ENCODE peak calls at places on chromosomes 12 and 14, in eight cellular contexts. D, O, X, U, F, R, T and L are unnamed samples.

GRCh38 chr12:96064266-96064665 is 28.9 kb upstream of the LTA4H start:
- DNase-seq in D (no peak), O (no peak), X (no peak), U (no peak), F (no peak), R (no peak), T (no peak), L (no peak)

GRCh38 chr12:24997496-24997895 is 48.6 kb upstream of the BCAT1 start:
- DNase-seq in D (no peak), O (no peak), X (no peak), U (no peak), F (no peak), R (no peak), T (no peak), L (peak)

GRCh38 chr12:15720299-15720698 is 68.9 kb downstream of the EPS8 start:
- DNase-seq in D (no peak), O (no peak), X (no peak), U (no peak), F (no peak), R (no peak), T (no peak), L (peak)

GRCh38 chr14:36217732-36218131 is 41.2 kb upstream of the PTCSC3 start:
- DNase-seq in D (no peak), O (peak), X (no peak), U (no peak), F (no peak), R (no peak), T (peak), L (peak)

GRCh38 chr14:36315159-36315853 is 5.1 kb downstream of the MBIP start:
- DNase-seq in D (no peak), O (peak), X (no peak), U (no peak), F (peak), R (no peak), T (no peak), L (no peak)

GRCh38 chr12:95198914-95199313 is 18.4 kb downstream of the FGD6 start:
- DNase-seq in D (no peak), O (peak), X (no peak), U (no peak), F (peak), R (no peak), T (no peak), L (no peak)

GRCh38 chr12:79238246-79238645 is 373.7 kb downstream of the SYT1 start:
- DNase-seq in D (no peak), O (no peak), X (no peak), U (no peak), F (no peak), R (no peak), T (no peak), L (no peak)

GRCh38 chr12:54358620-54358944 is 5.7 kb downstream of the GPR84 start:
- DNase-seq in D (no peak), O (no peak), X (no peak), U (no peak), F (no peak), R (no peak), T (no peak), L (no peak)

GRCh38 chr14:102140027-102140749 is 491 bp downstream of the WDR20 start:
- DNase-seq in D (peak), O (peak), X (peak), U (peak), F (peak), R (peak), T (no peak), L (no peak)

GRCh38 chr12:63151898-63152700 is 1.1 kb upstream of the AVPR1A start:
- DNase-seq in D (no peak), O (peak), X (peak), U (peak), F (peak), R (peak), T (peak), L (peak)

GRCh38 chr12:13000616-13000934 is 510 bp upstream of the HEBP1 start:
- DNase-seq in D (no peak), O (peak), X (no peak), U (no peak), F (peak), R (no peak), T (peak), L (no peak)

DNA sequence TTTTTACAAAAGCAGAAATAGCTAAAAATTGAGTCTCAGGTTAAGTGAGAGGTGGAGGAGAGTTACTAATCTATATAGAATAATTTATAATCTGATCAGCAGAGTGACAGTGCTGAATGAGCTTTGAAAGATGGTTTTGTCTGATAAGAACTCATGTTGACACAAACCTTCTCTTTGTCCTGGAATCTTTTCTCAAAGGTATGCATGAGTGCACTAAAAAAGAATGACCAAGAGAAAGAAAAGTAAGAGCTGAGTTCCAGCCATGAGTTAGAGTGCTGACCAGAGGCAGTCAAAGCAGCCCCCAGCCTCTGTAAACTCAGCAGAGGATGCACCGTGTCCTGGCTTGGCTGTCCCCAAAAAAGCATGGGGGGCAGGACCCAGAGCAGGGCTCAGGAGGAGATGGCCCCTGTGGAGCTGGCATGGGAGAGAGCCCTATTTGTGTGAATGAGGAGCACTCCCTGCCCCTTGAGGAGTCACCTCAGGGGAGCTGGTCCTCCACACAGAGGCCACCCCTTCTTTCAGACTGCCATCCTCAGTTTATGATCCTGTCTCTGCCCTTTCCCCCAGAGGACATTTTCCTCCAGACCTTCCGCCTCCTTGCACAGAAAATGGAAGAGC is 129.8 kb downstream of the SEC23A start:
- DNase-seq in D (no peak), O (no peak), X (no peak), U (no peak), F (no peak), R (no peak), T (no peak), L (no peak)
- TF ChIP-seq CTCF in D (no peak), O (no peak), X (no peak), U (no peak), F (no peak), R (no peak), T (no peak), L (no peak)

GRCh38 chr12:59164226-59164625 is 243.9 kb upstream of the LRIG3 start:
- DNase-seq in D (no peak), O (no peak), X (no peak), U (peak), F (no peak), R (no peak), T (no peak), L (no peak)

GRCh38 chr12:59166457-59166856 is 246.2 kb upstream of the LRIG3 start:
- DNase-seq in D (no peak), O (no peak), X (no peak), U (no peak), F (no peak), R (no peak), T (no peak), L (no peak)

DNA sequence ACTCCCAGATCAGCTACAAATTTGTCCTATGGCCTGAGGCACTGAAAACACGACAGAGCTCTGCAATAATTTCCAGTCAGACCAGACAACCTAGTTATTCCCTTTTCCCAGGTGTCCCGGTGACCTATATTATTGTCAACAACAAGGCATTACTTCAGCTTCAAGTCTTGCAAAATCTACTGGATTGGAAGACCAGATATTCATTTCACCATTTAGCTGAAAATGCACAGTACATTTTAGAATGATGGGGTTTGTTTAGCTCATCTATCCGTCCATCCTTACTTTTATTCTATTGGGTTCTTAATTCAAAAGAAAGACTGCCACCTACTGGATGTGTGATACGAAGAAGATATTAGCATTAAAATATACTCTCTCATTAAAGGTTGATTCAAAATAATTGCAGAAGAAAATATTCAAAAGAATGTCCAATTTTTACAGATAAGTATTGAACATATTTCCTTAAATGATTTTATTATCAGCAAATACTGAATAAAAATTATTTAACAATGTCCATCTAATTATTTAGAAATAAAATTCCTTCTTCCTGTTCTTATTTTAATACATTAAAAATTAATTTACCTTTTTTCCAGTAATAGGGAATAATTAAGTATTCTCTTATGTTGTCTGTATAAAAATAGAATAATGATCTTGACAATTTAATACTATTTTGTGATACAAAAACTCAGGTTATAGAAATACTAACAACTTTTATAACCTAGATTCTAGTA is 244.9 kb upstream of the LRIG3 start:
- DNase-seq in D (no peak), O (peak), X (no peak), U (peak), F (peak), R (no peak), T (peak), L (peak)
- TF ChIP-seq CTCF in D (no peak), O (no peak), X (peak), U (peak), F (no peak), R (peak), T (peak), L (peak)

GRCh38 chr14:70888151-70888499 is 19.1 kb upstream of the PCNX1 start:
- DNase-seq in D (no peak), O (no peak), X (no peak), U (no peak), F (peak), R (no peak), T (no peak), L (no peak)
- TF ChIP-seq CTCF in D (no peak), O (no peak), X (no peak), U (no peak), F (peak), R (no peak), T (no peak), L (no peak)

GRCh38 chr12:123805119-123805518 is 43.0 kb downstream of the DNAH10 start:
- DNase-seq in D (no peak), O (no peak), X (no peak), U (no peak), F (no peak), R (no peak), T (no peak), L (no peak)

GRCh38 chr12:123798518-123798917 is 36.4 kb downstream of the DNAH10 start:
- DNase-seq in D (no peak), O (no peak), X (no peak), U (no peak), F (no peak), R (no peak), T (no peak), L (no peak)

GRCh38 chr12:123807002-123807401 is 44.9 kb downstream of the DNAH10 start:
- DNase-seq in D (no peak), O (no peak), X (no peak), U (no peak), F (no peak), R (no peak), T (no peak), L (no peak)

GRCh38 chr12:123799227-123799626 is 37.1 kb downstream of the DNAH10 start:
- DNase-seq in D (no peak), O (no peak), X (no peak), U (no peak), F (no peak), R (no peak), T (no peak), L (no peak)

GRCh38 chr12:123801573-123802178 is 39.6 kb downstream of the DNAH10 start:
- DNase-seq in D (no peak), O (peak), X (no peak), U (peak), F (peak), R (no peak), T (peak), L (peak)
- TF ChIP-seq CTCF in D (no peak), O (peak), X (peak), U (peak), F (no peak), R (no peak), T (peak), L (peak)

DNA sequence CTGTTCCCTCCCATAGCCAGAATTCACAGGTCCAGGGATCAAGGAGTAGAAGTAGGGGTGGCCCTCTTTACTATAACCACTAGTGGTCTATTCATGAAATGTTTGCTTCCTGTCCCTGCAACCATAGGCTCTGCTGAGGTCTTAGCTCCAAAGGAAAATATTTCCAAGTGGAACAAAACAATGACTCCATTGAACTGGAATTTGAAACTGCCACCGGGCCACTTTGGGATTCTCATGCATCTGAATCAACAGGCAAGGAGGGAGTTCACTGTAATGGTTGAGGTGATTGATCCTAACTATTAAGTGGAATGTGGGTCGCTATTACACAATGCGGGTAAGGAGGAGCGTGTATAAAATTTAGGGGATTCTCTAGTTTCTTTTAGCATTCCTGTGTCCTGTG is 197.0 kb downstream of the ETNK1 start:
- DNase-seq in D (no peak), O (no peak), X (no peak), U (peak), F (no peak), R (no peak), T (no peak), L (no peak)
- TF ChIP-seq CTCF in D (no peak), O (no peak), X (no peak), U (no peak), F (no peak), R (no peak), T (no peak), L (no peak)

DNA sequence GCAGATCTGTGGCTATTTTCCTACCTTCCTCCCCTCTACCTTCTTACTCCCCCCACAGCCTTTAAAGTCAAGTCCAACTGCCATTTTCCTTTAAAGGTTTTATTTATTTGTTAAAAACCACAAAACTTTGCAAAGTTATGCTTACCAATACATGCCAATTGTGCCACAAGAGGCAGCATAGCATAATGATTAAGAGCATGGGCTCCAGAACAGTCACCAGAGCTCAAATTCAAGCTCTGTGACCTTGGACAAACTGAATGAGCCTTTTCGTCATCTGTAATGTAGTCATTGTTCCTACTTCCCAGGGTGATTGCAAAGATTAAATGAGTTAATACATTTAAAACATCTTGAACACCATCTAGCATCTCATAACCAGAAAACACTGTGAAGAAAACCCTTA is 13.0 kb upstream of the FMNL3 start:
- DNase-seq in D (no peak), O (no peak), X (no peak), U (no peak), F (no peak), R (no peak), T (peak), L (no peak)
- TF ChIP-seq CTCF in D (no peak), O (no peak), X (no peak), U (no peak), F (peak), R (no peak), T (peak), L (no peak)

GRCh38 chr12:77940011-77940423 is 109.3 kb downstream of the NAV3 start:
- DNase-seq in D (no peak), O (peak), X (no peak), U (peak), F (no peak), R (peak), T (peak), L (peak)
- TF ChIP-seq CTCF in D (no peak), O (no peak), X (no peak), U (no peak), F (no peak), R (no peak), T (no peak), L (no peak)